ENCODE peak calls at places on chromosomes 4 and X, in ten cellular contexts. R is kidney tubule cell, I is RWPE1, X is GM12865, Y is LHCN-M2, L is NCI-H774, G is AG09319, H is HEK293T, W is right lobe of liver, J is occipital lobe. B is an unnamed sample.

GRCh38 chr4:101292901-101293300 is 54.4 kb downstream of the PPP3CA start:
- DNase-seq in R (no peak), I (no peak), X (no peak), Y (peak), L (no peak), G (no peak), H (no peak), W (no peak), J (no peak), B (no peak)

GRCh38 chr4:67533112-67533511 is 12.2 kb downstream of the CENPC start:
- DNase-seq in R (no peak), I (no peak), X (no peak), Y (no peak), L (no peak), G (no peak), H (no peak), W (no peak), J (no peak), B (no peak)

GRCh38 chr4:74638001-74638400 is 156.3 kb downstream of the BTC start:
- DNase-seq in R (no peak), I (no peak), X (no peak), Y (peak), L (no peak), G (no peak), H (no peak), W (no peak), J (no peak), B (no peak)

GRCh38 chr4:15231265-15232091 is 196.4 kb upstream of the C1QTNF7 start:
- DNase-seq in R (peak), I (peak), X (peak), Y (peak), L (peak), G (peak), H (peak), W (peak), J (peak), B (peak)

GRCh38 chr4:142550955-142551354 is 295.1 kb downstream of the INPP4B start:
- DNase-seq in R (peak), I (no peak), X (no peak), Y (peak), L (no peak), G (no peak), H (no peak), W (no peak), J (no peak), B (no peak)

GRCh38 chr4:132227349-132228165 is 921.5 kb upstream of the PCDH10 start:
- DNase-seq in R (peak), I (peak), X (peak), Y (no peak), L (no peak), G (no peak), H (peak), W (peak), J (no peak), B (peak)

GRCh38 chr4:26163425-26164362 is 157.1 kb upstream of the RBPJ start:
- DNase-seq in R (no peak), I (no peak), X (no peak), Y (no peak), L (no peak), G (no peak), H (no peak), W (no peak), J (no peak), B (no peak)

GRCh38 chr4:78862314-78862737 is 76.9 kb downstream of the PAQR3 start:
- DNase-seq in R (peak), I (no peak), X (no peak), Y (no peak), L (no peak), G (no peak), H (no peak), W (no peak), J (no peak), B (no peak)

GRCh38 chr4:81445196-81445595 is 26.5 kb downstream of the RASGEF1B start:
- DNase-seq in R (no peak), I (no peak), X (no peak), Y (no peak), L (no peak), G (no peak), H (no peak), W (no peak), J (no peak), B (no peak)

GRCh38 chrX:40273356-40274050 is 175.7 kb upstream of the BCOR start:
- DNase-seq in R (no peak), I (no peak), X (no peak), Y (no peak), L (no peak), G (no peak), H (no peak), W (peak), J (peak), B (no peak)

GRCh38 chr4:40228497-40229365 is 31.9 kb downstream of the RHOH start:
- DNase-seq in R (peak), I (no peak), X (peak), Y (no peak), L (no peak), G (no peak), H (peak), W (no peak), J (no peak), B (peak)

GRCh38 chr4:55386073-55386472 is 9.7 kb upstream of the TMEM165 start:
- DNase-seq in R (peak), I (peak), X (peak), Y (no peak), L (no peak), G (no peak), H (peak), W (no peak), J (no peak), B (no peak)

GRCh38 chr4:56910172-56910967 is 2.7 kb downstream of the REST start:
- DNase-seq in R (no peak), I (no peak), X (no peak), Y (no peak), L (no peak), G (no peak), H (no peak), W (no peak), J (no peak), B (no peak)

GRCh38 chr4:183840311-183840710 is 64.8 kb upstream of the STOX2 start:
- DNase-seq in R (peak), I (peak), X (peak), Y (peak), L (no peak), G (peak), H (peak), W (peak), J (peak), B (peak)

GRCh38 chr4:11743236-11743635 is 314.5 kb upstream of the HS3ST1 start:
- DNase-seq in R (no peak), I (no peak), X (no peak), Y (peak), L (peak), G (no peak), H (no peak), W (no peak), J (no peak), B (no peak)

GRCh38 chr4:6770581-6771228 is 11.8 kb upstream of the KIAA0232 start:
- DNase-seq in R (no peak), I (no peak), X (no peak), Y (no peak), L (no peak), G (no peak), H (no peak), W (no peak), J (no peak), B (no peak)

GRCh38 chr4:20675786-20676185 is 24.5 kb upstream of the PACRGL start:
- DNase-seq in R (no peak), I (no peak), X (no peak), Y (no peak), L (no peak), G (no peak), H (no peak), W (no peak), J (no peak), B (no peak)